ENCODE peak calls at places on chromosomes 1 and 21, in six cellular contexts. C, E, G, D, X and K are unnamed samples.

GRCh38 chr1:193700710-193701355 is 514.4 kb upstream of the B3GALT2 start:
- DNase-seq in G (peak), X (no peak), E (peak), C (no peak), D (no peak), K (peak)

GRCh38 chr1:111481387-111482221 is 7.8 kb downstream of the C1orf162 start:
- DNase-seq in C (peak), D (peak), G (peak), X (peak), E (peak), K (peak)

GRCh38 chr1:27269276-27269675 is 34.8 kb downstream of the WDTC1 start:
- DNase-seq in D (no peak), G (no peak), E (no peak), X (no peak), C (no peak), K (no peak)

GRCh38 chr1:181936768-181937581 is 124.5 kb downstream of the ZNF648 start:
- DNase-seq in G (peak), D (peak), X (no peak), E (no peak), C (no peak), K (no peak)

GRCh38 chr1:1160281-1160930 is 13.3 kb upstream of the TTLL10 start:
- DNase-seq in C (no peak), E (no peak), G (no peak), X (no peak), D (no peak), K (no peak)

GRCh38 chr21:42560517-42561179 is 47.0 kb downstream of the SLC37A1 start:
- DNase-seq in G (no peak), D (no peak), C (peak), X (no peak), E (no peak), K (no peak)

GRCh38 chr1:4690951-4691675 is 36.7 kb downstream of the AJAP1 start:
- DNase-seq in D (no peak), G (no peak), C (no peak), E (no peak), X (no peak), K (no peak)

GRCh38 chr1:97603218-97603617 is 317.6 kb downstream of the DPYD start:
- DNase-seq in X (no peak), G (no peak), C (no peak), D (no peak), E (no peak), K (no peak)

GRCh38 chr1:19179597-19180271 is 30.3 kb downstream of the UBR4 start:
- DNase-seq in C (no peak), X (no peak), E (peak), G (no peak), D (peak), K (peak)

GRCh38 chr1:222167111-222167510 is 380.8 kb downstream of the HHIPL2 start:
- DNase-seq in E (peak), X (peak), D (peak), C (no peak), G (peak), K (peak)

GRCh38 chr1:214445846-214446614 is 105.4 kb downstream of the PTPN14 start:
- DNase-seq in C (no peak), G (peak), X (peak), E (peak), D (no peak), K (peak)

GRCh38 chr1:64948905-64949833 is 17.2 kb downstream of the JAK1 start:
- DNase-seq in D (peak), G (peak), E (no peak), C (no peak), X (no peak), K (peak)

GRCh38 chr1:211577826-211578639 is 928 bp downstream of the SLC30A1 start:
- DNase-seq in X (no peak), D (peak), E (peak), G (peak), C (peak), K (peak)

GRCh38 chr1:30966690-30967369 is 58.3 kb upstream of the SDC3 start:
- DNase-seq in X (peak), C (no peak), E (peak), G (peak), D (no peak), K (peak)

GRCh38 chr1:1197551-1198422 is 8.6 kb downstream of the TNFRSF18 start:
- DNase-seq in C (no peak), D (peak), E (no peak), G (no peak), X (no peak), K (no peak)

GRCh38 chr21:43913928-43914327 is 48.9 kb downstream of the AGPAT3 start:
- DNase-seq in C (peak), G (no peak), X (no peak), D (no peak), E (peak), K (peak)

GRCh38 chr1:14841951-14842350 is 243.5 kb downstream of the KAZN start:
- DNase-seq in D (no peak), E (no peak), C (no peak), G (no peak), X (no peak), K (no peak)

GRCh38 chr1:151978910-151979309 is 14.7 kb downstream of the S100A10 start:
- DNase-seq in G (no peak), X (no peak), D (no peak), E (no peak), C (no peak), K (no peak)

GRCh38 chr1:236342403-236343245 is 51.5 kb upstream of the EDARADD start:
- DNase-seq in C (no peak), D (no peak), X (no peak), G (no peak), E (no peak), K (peak)

GRCh38 chr1:2148691-2149090 is 45.9 kb downstream of the FAAP20 start:
- DNase-seq in D (no peak), G (no peak), C (no peak), X (no peak), E (no peak), K (no peak)

GRCh38 chr21:46425566-46425965 is 33.1 kb upstream of the DIP2A start:
- DNase-seq in G (no peak), E (no peak), D (no peak), C (no peak), X (no peak), K (no peak)

GRCh38 chr1:52944566-52944965 is 17.5 kb downstream of the SCP2 start:
- DNase-seq in D (no peak), E (no peak), X (no peak), C (no peak), G (no peak), K (no peak)

GRCh38 chr1:29428216-29428615 is 191.9 kb downstream of the PTPRU start:
- DNase-seq in G (no peak), E (no peak), X (no peak), D (no peak), C (peak), K (no peak)

GRCh38 chr1:118661769-118662320 is 326.3 kb downstream of the TBX15 start:
- DNase-seq in X (no peak), G (no peak), C (no peak), E (no peak), D (no peak), K (no peak)

GRCh38 chr1:198788561-198789064 is 149.8 kb downstream of the PTPRC start:
- DNase-seq in E (no peak), G (no peak), C (no peak), X (no peak), D (peak), K (peak)

GRCh38 chr1:48462716-48463285 is 9.2 kb downstream of the SPATA6 start:
- DNase-seq in G (no peak), E (no peak), D (peak), C (no peak), X (no peak), K (no peak)

GRCh38 chr1:22913421-22913820 is 59.2 kb downstream of the LACTBL1 start:
- DNase-seq in E (no peak), D (no peak), G (no peak), X (no peak), C (no peak), K (no peak)

GRCh38 chr1:24161270-24161669 is 18.3 kb upstream of the IL22RA1 start:
- DNase-seq in X (no peak), C (no peak), E (no peak), G (no peak), D (no peak), K (no peak)

GRCh38 chr1:185045793-185046441 is 559 bp downstream of the RNF2 start:
- DNase-seq in E (peak), G (peak), C (peak), D (peak), X (no peak), K (peak)

GRCh38 chr1:156431366-156432108 is 62.5 kb downstream of the RHBG start:
- DNase-seq in G (no peak), C (no peak), X (no peak), D (no peak), E (no peak), K (no peak)

GRCh38 chr1:115219937-115220336 is 118.1 kb downstream of the NGF start:
- DNase-seq in G (no peak), D (no peak), X (no peak), E (no peak), C (peak), K (no peak)

GRCh38 chr21:32312976-32313375 is 14.3 kb downstream of the MRAP start:
- DNase-seq in C (no peak), E (no peak), D (no peak), X (no peak), G (no peak), K (no peak)

GRCh38 chr1:154453155-154453554 is 48.0 kb downstream of the IL6R start:
- DNase-seq in E (no peak), X (no peak), G (no peak), C (no peak), D (no peak), K (no peak)

GRCh38 chr1:203559523-203559922 is 65.6 kb downstream of the OPTC start:
- DNase-seq in G (peak), X (no peak), C (no peak), D (no peak), E (peak), K (peak)

GRCh38 chr1:228379165-228379460 is 27.5 kb downstream of the TRIM11 start:
- DNase-seq in X (no peak), C (peak), E (no peak), G (no peak), D (peak), K (peak)

GRCh38 chr1:162250004-162250730 is 126.5 kb downstream of the SPATA46 start:
- DNase-seq in G (no peak), E (no peak), C (no peak), X (no peak), D (peak), K (no peak)

GRCh38 chr1:2980849-2981248 is 40.4 kb upstream of the ACTRT2 start:
- DNase-seq in X (no peak), E (no peak), G (no peak), C (peak), D (no peak), K (no peak)

GRCh38 chr1:37676281-37677243 is 15.8 kb upstream of the CDCA8 start:
- DNase-seq in C (peak), E (no peak), X (no peak), G (no peak), D (no peak), K (peak)

GRCh38 chr1:2451744-2452582 is 24.1 kb upstream of the PLCH2 start:
- DNase-seq in D (no peak), E (peak), X (peak), C (no peak), G (peak), K (peak)

GRCh38 chr1:117653732-117654484 is 48.1 kb downstream of the TENT5C start:
- DNase-seq in D (no peak), X (no peak), C (no peak), E (no peak), G (no peak), K (no peak)
- H3K4me3 ChIP-seq in D (no peak), X (no peak), C (no peak), E (no peak), G (no peak), K (no peak)

GRCh38 chr1:171081220-171081993 is 9.3 kb upstream of the FMO3 start:
- DNase-seq in G (peak), D (peak), X (peak), E (peak), C (no peak), K (peak)
- TF ChIP-seq CTCF in G (peak), D (peak), X (peak), E (peak), C (no peak), K (peak)

GRCh38 chr21:38980416-38981319 is 174.9 kb downstream of the ETS2 start:
- DNase-seq in X (no peak), C (no peak), D (no peak), E (no peak), G (no peak), K (no peak)
- H3K4me3 ChIP-seq in X (no peak), C (no peak), D (no peak), E (no peak), G (no peak), K (no peak)

GRCh38 chr1:16924919-16925477 is 3.3 kb downstream of the CROCC start:
- DNase-seq in X (no peak), C (no peak), D (peak), G (no peak), E (no peak), K (no peak)
- TF ChIP-seq CTCF in X (peak), C (no peak), D (peak), G (no peak), E (peak), K (no peak)

GRCh38 chr1:20429296-20429695 is 56.7 kb downstream of the CAMK2N1 start:
- DNase-seq in X (no peak), D (no peak), C (no peak), E (peak), G (no peak), K (peak)

GRCh38 chr1:20426923-20427322 is 59.1 kb downstream of the CAMK2N1 start:
- DNase-seq in C (no peak), G (peak), D (no peak), E (peak), X (peak), K (peak)

GRCh38 chr1:20428841-20429240 is 57.2 kb downstream of the CAMK2N1 start:
- DNase-seq in X (no peak), G (no peak), D (no peak), C (no peak), E (no peak), K (no peak)

GRCh38 chr1:20425622-20426021 is 60.4 kb downstream of the CAMK2N1 start:
- DNase-seq in X (no peak), D (no peak), C (no peak), G (no peak), E (no peak), K (no peak)

DNA sequence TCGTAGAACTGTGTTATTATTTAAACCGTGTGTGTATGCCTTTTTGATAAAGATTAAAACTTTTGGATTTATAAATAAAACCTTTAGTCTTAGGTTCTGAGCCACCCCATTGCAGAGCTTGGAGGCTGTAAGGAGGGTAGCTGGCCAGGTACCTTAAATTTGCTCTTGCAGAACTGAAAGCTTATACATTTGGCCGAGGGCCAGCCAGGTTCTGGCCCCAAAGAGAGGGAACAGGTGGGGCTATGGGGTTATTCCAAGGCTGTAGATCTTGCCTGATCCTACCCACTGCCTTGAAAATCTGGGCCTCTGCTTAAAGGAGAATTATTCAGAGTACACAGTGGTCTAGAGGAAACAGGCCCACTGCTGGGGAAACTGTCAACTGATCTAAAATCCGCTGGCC is 59.6 kb downstream of the CAMK2N1 start:
- DNase-seq in D (no peak), C (no peak), X (no peak), E (no peak), G (no peak), K (no peak)
- H3K4me3 ChIP-seq in D (no peak), C (no peak), X (no peak), E (no peak), G (no peak), K (no peak)